ENCODE peak calls at places on chromosomes 12 and 14, in five cellular contexts. One of them, this sample, is unnamed.

GRCh38 chr12:5984873-5985272 is 39.8 kb upstream of the ANO2 start:
- DNase-seq in A549: no peak
- DNase-seq in IMR-90: no peak
- DNase-seq in GM12878: no peak
- DNase-seq in K562: no peak
- DNase-seq in this sample: no peak

GRCh38 chr12:14473707-14474287 is 93.9 kb downstream of the PLBD1 start:
- DNase-seq in A549: peak; percentile 50
- DNase-seq in IMR-90: peak; percentile 18
- DNase-seq in K562: no peak
- DNase-seq in GM12878: no peak
- DNase-seq in this sample: peak; percentile 2

GRCh38 chr14:63895510-63895909 is 42.7 kb downstream of the SYNE2 start:
- DNase-seq in K562: no peak
- DNase-seq in IMR-90: no peak
- DNase-seq in GM12878: no peak
- DNase-seq in A549: no peak
- DNase-seq in this sample: no peak

GRCh38 chr14:95460647-95461478 is 55.6 kb downstream of the SYNE3 start:
- DNase-seq in K562: no peak
- DNase-seq in GM12878: no peak
- DNase-seq in IMR-90: peak; percentile 79
- DNase-seq in A549: peak; percentile 39
- DNase-seq in this sample: no peak

GRCh38 chr12:3335078-3335487 is 155.9 kb upstream of the PRMT8 start:
- DNase-seq in IMR-90: no peak
- DNase-seq in GM12878: no peak
- DNase-seq in K562: no peak
- DNase-seq in A549: no peak
- DNase-seq in this sample: no peak

GRCh38 chr14:76773188-76773885 is 12.1 kb downstream of the VASH1 start:
- DNase-seq in IMR-90: peak; percentile 82
- DNase-seq in A549: peak; percentile 53
- DNase-seq in K562: peak; percentile 68
- DNase-seq in GM12878: no peak
- DNase-seq in this sample: peak; percentile 69

GRCh38 chr14:87111741-87112140 is 881.2 kb downstream of the GALC start:
- DNase-seq in GM12878: no peak
- DNase-seq in A549: no peak
- DNase-seq in IMR-90: no peak
- DNase-seq in K562: no peak
- DNase-seq in this sample: no peak

GRCh38 chr14:71206766-71207371 is 299.6 kb downstream of the PCNX1 start:
- DNase-seq in GM12878: no peak
- DNase-seq in A549: peak; percentile 27
- DNase-seq in IMR-90: peak; percentile 85
- DNase-seq in K562: no peak
- DNase-seq in this sample: peak; percentile 64

GRCh38 chr12:95848575-95849388 is 10.0 kb upstream of the SNRPF start:
- DNase-seq in K562: no peak
- DNase-seq in GM12878: no peak
- DNase-seq in IMR-90: peak; percentile 48
- DNase-seq in A549: peak; percentile 78
- DNase-seq in this sample: peak; percentile 47

GRCh38 chr14:35385042-35385839 is 19.3 kb downstream of the NFKBIA start:
- DNase-seq in K562: peak; percentile 59
- DNase-seq in IMR-90: peak; percentile 93
- DNase-seq in GM12878: no peak
- DNase-seq in A549: peak; percentile 89
- DNase-seq in this sample: peak; percentile 67

GRCh38 chr12:53575502-53576264 is 50.5 kb downstream of the ATF7 start:
- DNase-seq in K562: peak; percentile 26
- DNase-seq in A549: peak; percentile 63
- DNase-seq in GM12878: no peak
- DNase-seq in IMR-90: peak; percentile 83
- DNase-seq in this sample: no peak

GRCh38 chr12:116150001-116150400 is 127.5 kb downstream of the MED13L start:
- DNase-seq in A549: no peak
- DNase-seq in IMR-90: no peak
- DNase-seq in GM12878: no peak
- DNase-seq in K562: no peak
- DNase-seq in this sample: peak; percentile 54

GRCh38 chr12:40819427-40820108 is 127.3 kb downstream of the CNTN1 start:
- DNase-seq in K562: no peak
- DNase-seq in IMR-90: no peak
- DNase-seq in A549: peak; percentile 38
- DNase-seq in GM12878: no peak
- DNase-seq in this sample: no peak

GRCh38 chr12:50057000-50057841 is at the start of gene ASIC1:
- DNase-seq in IMR-90: peak; percentile 67
- DNase-seq in GM12878: no peak
- DNase-seq in K562: peak; percentile 81
- DNase-seq in A549: peak; percentile 70
- DNase-seq in this sample: peak; percentile 95

GRCh38 chr14:86462193-86462592 is 932.2 kb downstream of the FLRT2 start:
- DNase-seq in GM12878: no peak
- DNase-seq in K562: no peak
- DNase-seq in IMR-90: peak; percentile 30
- DNase-seq in A549: peak; percentile 11
- DNase-seq in this sample: no peak

GRCh38 chr12:74449872-74450271 is 87.8 kb upstream of the ATXN7L3B start:
- DNase-seq in IMR-90: peak; percentile 71
- DNase-seq in GM12878: no peak
- DNase-seq in K562: no peak
- DNase-seq in A549: no peak
- DNase-seq in this sample: no peak

GRCh38 chr14:101475468-101476257 is 85.6 kb upstream of the DIO3 start:
- DNase-seq in IMR-90: peak; percentile 81
- DNase-seq in GM12878: no peak
- DNase-seq in A549: peak; percentile 85
- DNase-seq in K562: no peak
- DNase-seq in this sample: no peak

GRCh38 chr14:74673768-74674167 is 39.1 kb downstream of the AREL1 start:
- DNase-seq in A549: no peak
- DNase-seq in GM12878: no peak
- DNase-seq in K562: no peak
- DNase-seq in IMR-90: no peak
- DNase-seq in this sample: no peak

GRCh38 chr14:74667758-74668157 is 45.1 kb downstream of the AREL1 start:
- DNase-seq in A549: no peak
- DNase-seq in IMR-90: peak; percentile 79
- DNase-seq in GM12878: no peak
- DNase-seq in K562: no peak
- DNase-seq in this sample: no peak

GRCh38 chr14:74671789-74672188 is 41.1 kb downstream of the AREL1 start:
- DNase-seq in A549: no peak
- DNase-seq in GM12878: no peak
- DNase-seq in IMR-90: peak; percentile 79
- DNase-seq in K562: no peak
- DNase-seq in this sample: no peak

GRCh38 chr14:74670726-74671125 is 42.2 kb downstream of the AREL1 start:
- DNase-seq in K562: no peak
- DNase-seq in A549: no peak
- DNase-seq in IMR-90: peak; percentile 82
- DNase-seq in GM12878: no peak
- DNase-seq in this sample: no peak

GRCh38 chr14:74669846-74670245 is 43.0 kb downstream of the AREL1 start:
- DNase-seq in GM12878: no peak
- DNase-seq in A549: no peak
- DNase-seq in IMR-90: no peak
- DNase-seq in K562: no peak
- DNase-seq in this sample: no peak
- TF ChIP-seq RCOR1 in GM12878: no peak
- TF ChIP-seq RCOR1 in A549: no peak
- TF ChIP-seq RCOR1 in IMR-90: no peak
- TF ChIP-seq RCOR1 in K562: no peak
- TF ChIP-seq RCOR1 in this sample: no peak

DNA sequence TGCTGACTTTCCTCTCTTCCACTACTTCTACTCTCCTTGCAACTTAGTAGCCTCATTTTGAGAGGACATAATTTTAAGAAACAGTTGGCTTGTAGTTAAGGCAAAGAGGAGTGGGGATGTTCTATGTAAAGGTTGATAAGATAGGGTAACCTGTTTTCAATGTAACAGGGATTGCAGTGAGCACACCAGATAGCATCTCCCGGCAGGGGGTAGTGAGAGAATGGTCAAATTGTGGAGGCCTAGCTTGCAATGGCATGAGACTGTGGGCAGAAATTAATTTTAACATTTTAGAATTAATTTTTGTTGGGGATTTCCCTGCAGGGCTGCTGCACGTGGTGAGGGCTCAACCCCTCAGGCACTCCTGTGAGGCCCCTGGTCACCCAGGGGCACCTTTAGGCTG is 41.4 kb downstream of the KLRG1 start:
- DNase-seq in K562: no peak
- DNase-seq in GM12878: no peak
- DNase-seq in IMR-90: no peak
- DNase-seq in A549: no peak
- DNase-seq in this sample: no peak
- TF ChIP-seq RCOR1 in K562: no peak
- TF ChIP-seq RCOR1 in GM12878: no peak
- TF ChIP-seq RCOR1 in IMR-90: no peak
- TF ChIP-seq RCOR1 in A549: no peak
- TF ChIP-seq RCOR1 in this sample: no peak

DNA sequence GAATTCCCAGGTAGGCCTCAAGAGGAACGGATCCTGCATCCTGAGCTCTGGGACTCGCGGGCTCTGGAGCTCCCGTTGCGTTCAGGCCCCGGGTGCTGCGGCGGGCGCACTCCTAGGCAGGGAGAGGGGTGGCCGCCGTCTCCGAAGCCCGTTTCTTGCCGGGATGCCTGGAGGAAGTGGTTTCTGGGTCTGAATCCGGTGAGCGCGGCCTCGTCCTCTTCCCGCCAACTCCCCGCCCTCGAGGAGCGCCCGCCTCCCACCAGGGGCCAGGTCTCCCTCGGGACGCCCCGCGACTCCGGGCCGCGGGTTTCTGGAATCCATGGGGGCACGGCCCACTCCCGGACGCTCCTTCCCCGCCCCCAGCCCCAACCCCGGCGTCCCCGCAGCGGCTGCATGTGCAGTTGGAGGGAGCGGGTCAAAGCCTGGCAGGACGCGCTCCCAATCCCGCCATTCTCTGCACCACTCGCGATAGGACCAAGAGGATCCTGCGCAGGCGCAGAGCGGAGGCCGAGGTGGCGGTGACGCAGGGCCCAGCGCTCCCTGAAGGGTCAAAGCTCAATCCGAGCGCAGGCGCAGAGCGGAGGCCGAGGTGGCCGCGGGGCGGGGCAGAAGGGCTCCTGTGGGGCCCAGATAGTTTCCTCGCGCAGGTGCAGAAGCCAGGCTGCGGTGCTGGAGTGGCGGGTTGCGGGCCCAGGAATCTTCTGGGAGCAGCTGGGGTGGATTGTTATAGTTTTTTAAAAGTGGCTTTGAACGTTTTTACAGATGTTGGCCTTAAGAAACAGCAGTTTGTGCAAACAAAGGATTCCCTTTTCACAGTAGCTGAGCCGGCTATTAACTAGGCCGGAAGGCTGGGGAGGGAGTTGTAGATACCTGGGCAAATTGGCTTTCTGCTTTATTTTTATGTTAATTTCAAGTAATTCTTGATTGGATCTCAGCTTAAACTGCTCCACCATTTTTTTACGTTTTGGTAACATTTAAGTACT is 796.4 kb downstream of the AACS start:
- DNase-seq in A549: no peak
- DNase-seq in GM12878: no peak
- DNase-seq in IMR-90: no peak
- DNase-seq in K562: peak; percentile 30
- DNase-seq in this sample: peak; percentile 8
- TF ChIP-seq RCOR1 in A549: no peak
- TF ChIP-seq RCOR1 in GM12878: no peak
- TF ChIP-seq RCOR1 in IMR-90: no peak
- TF ChIP-seq RCOR1 in K562: no peak
- TF ChIP-seq RCOR1 in this sample: no peak

DNA sequence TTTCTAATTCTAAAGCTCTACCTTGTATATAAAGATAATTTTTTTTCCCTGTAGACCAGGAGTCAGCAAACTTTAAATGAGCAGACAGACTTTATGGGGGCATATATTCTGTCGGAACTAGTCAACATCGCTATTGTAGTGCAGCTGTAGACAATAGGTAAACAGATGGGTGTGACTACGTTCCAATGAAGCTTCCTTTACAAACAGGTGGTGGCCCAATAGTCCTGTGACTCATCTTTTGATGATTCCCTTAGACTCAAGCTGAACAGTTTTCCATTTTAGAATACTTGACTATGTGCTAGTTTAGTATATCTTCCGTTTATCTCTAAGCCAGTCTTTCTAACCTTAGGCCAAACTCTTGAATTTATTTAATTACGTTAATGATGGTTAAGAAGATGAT is 16.3 kb downstream of the MUCL1 start:
- DNase-seq in K562: no peak
- DNase-seq in IMR-90: no peak
- DNase-seq in GM12878: no peak
- DNase-seq in A549: peak; percentile 13
- DNase-seq in this sample: no peak
- TF ChIP-seq RCOR1 in K562: no peak
- TF ChIP-seq RCOR1 in IMR-90: no peak
- TF ChIP-seq RCOR1 in GM12878: no peak
- TF ChIP-seq RCOR1 in A549: no peak
- TF ChIP-seq RCOR1 in this sample: no peak

GRCh38 chr12:42407306-42407705 is 81.3 kb downstream of the PPHLN1 start:
- DNase-seq in GM12878: no peak
- DNase-seq in A549: peak; percentile 31
- DNase-seq in IMR-90: peak; percentile 30
- DNase-seq in K562: no peak
- DNase-seq in this sample: no peak
- TF ChIP-seq RCOR1 in GM12878: no peak
- TF ChIP-seq RCOR1 in A549: no peak
- TF ChIP-seq RCOR1 in IMR-90: no peak
- TF ChIP-seq RCOR1 in K562: no peak
- TF ChIP-seq RCOR1 in this sample: no peak

DNA sequence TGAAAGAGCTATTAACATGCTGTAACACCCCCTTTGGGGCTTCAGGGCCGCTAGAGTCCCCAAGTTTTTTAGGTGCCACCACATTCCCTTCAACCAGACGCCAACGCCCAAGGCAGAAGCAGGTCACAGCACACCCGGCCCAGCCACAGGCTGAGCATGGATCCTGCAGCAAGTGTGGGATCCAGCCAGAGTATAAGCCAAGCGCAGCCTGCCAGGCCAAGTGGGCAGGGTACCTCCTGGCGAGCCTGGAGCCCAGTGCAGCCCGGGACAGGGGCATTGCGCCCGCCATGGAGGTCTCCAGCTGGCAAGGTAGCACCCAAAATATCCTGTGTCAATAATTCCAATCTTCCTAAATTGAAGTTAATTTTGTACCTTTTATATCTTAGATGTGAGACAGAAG is 55.5 kb downstream of the EML5 start:
- DNase-seq in K562: no peak
- DNase-seq in GM12878: no peak
- DNase-seq in A549: no peak
- DNase-seq in IMR-90: no peak
- DNase-seq in this sample: no peak
- TF ChIP-seq RCOR1 in K562: no peak
- TF ChIP-seq RCOR1 in GM12878: no peak
- TF ChIP-seq RCOR1 in A549: no peak
- TF ChIP-seq RCOR1 in IMR-90: no peak
- TF ChIP-seq RCOR1 in this sample: no peak

GRCh38 chr14:32075636-32076277 is 1.3 kb upstream of the ARHGAP5 start:
- DNase-seq in A549: peak; percentile 32
- DNase-seq in GM12878: no peak
- DNase-seq in K562: peak; percentile 16
- DNase-seq in IMR-90: peak; percentile 2
- DNase-seq in this sample: peak; percentile 49
- TF ChIP-seq RCOR1 in A549: no peak
- TF ChIP-seq RCOR1 in GM12878: no peak
- TF ChIP-seq RCOR1 in K562: no peak
- TF ChIP-seq RCOR1 in IMR-90: no peak
- TF ChIP-seq RCOR1 in this sample: no peak

This sample was measured in SK-N-SH.